ENCODE peak calls at places on chromosomes 16 and 17, in six cellular contexts. A is hypothalamus; H is activated CD4-positive, alpha-beta memory T cell treated with anti-CD3 and anti-CD28 coated beads, Interleukin-2, amount 10 ng/mL, durations not matched to agents 7 days and 5 days; I is ELF-1; C is HEK293T; X is activated CD4-positive, CD25-positive, alpha-beta regulatory T cell. Z is an unnamed sample.

GRCh38 chr16:77775911-77776909 is 12.2 kb upstream of the VAT1L start:
- DNase-seq in A (no peak), H (no peak), I (no peak), C (no peak), X (no peak), Z (no peak)

GRCh38 chr16:4535627-4536108 is 2.9 kb downstream of the CDIP1 start:
- DNase-seq in A (no peak), H (no peak), I (no peak), C (no peak), X (no peak), Z (no peak)

GRCh38 chr16:28984091-28984490 is 761 bp upstream of the LAT start:
- DNase-seq in A (no peak), H (no peak), I (no peak), C (no peak), X (no peak), Z (no peak)

GRCh38 chr16:58345574-58346354 is 46.5 kb upstream of the GINS3 start:
- DNase-seq in A (no peak), H (no peak), I (no peak), C (no peak), X (no peak), Z (no peak)

GRCh38 chr16:76081936-76082335 is 195.3 kb upstream of the CNTNAP4 start:
- DNase-seq in A (no peak), H (no peak), I (no peak), C (no peak), X (no peak), Z (no peak)

GRCh38 chr17:48442819-48443218 is 12.8 kb upstream of the SKAP1 start:
- DNase-seq in A (no peak), H (no peak), I (no peak), C (no peak), X (no peak), Z (no peak)

GRCh38 chr17:50986989-50987660 is 121.0 kb upstream of the TOB1 start:
- DNase-seq in A (no peak), H (no peak), I (no peak), C (no peak), X (no peak), Z (no peak)

GRCh38 chr16:48818257-48818656 is 208.3 kb upstream of the N4BP1 start:
- DNase-seq in A (no peak), H (no peak), I (no peak), C (no peak), X (no peak), Z (no peak)

GRCh38 chr17:79811036-79811887 is 14.4 kb upstream of the CBX8 start:
- DNase-seq in A (no peak), H (peak; percentile 46), I (no peak), C (peak; percentile 61), X (no peak), Z (no peak)

GRCh38 chr17:78794399-78794798 is 12.3 kb upstream of the CYTH1 start:
- DNase-seq in A (no peak), H (no peak), I (no peak), C (no peak), X (no peak), Z (no peak)

GRCh38 chr17:73786286-73786743 is 142.1 kb upstream of the SDK2 start:
- DNase-seq in A (no peak), H (no peak), I (peak; percentile 82), C (no peak), X (no peak), Z (no peak)

GRCh38 chr17:37384560-37385160 is 8.9 kb downstream of the C17orf78 start:
- DNase-seq in A (no peak), H (no peak), I (no peak), C (no peak), X (no peak), Z (no peak)

GRCh38 chr17:47983492-47984223 is 12.7 kb downstream of the CDK5RAP3 start:
- DNase-seq in A (no peak), H (no peak), I (no peak), C (no peak), X (no peak), Z (peak; percentile 48)

GRCh38 chr17:4009164-4009785 is 45.0 kb upstream of the ATP2A3 start:
- DNase-seq in A (no peak), H (no peak), I (no peak), C (no peak), X (no peak), Z (no peak)

GRCh38 chr16:57137043-57137442 is 44.7 kb downstream of the CPNE2 start:
- DNase-seq in A (no peak), H (no peak), I (no peak), C (no peak), X (no peak), Z (peak; percentile 74)

GRCh38 chr16:79083879-79084278 is 516.7 kb downstream of the MAF start:
- DNase-seq in A (no peak), H (no peak), I (no peak), C (no peak), X (no peak), Z (no peak)

GRCh38 chr16:57884655-57885133 is 82.4 kb upstream of the KIFC3 start:
- DNase-seq in A (no peak), H (no peak), I (no peak), C (no peak), X (no peak), Z (no peak)

GRCh38 chr17:3754458-3755334 is 31.0 kb downstream of the HASPIN start:
- DNase-seq in A (no peak), H (peak; percentile 74), I (peak; percentile 96), C (peak; percentile 90), X (peak; percentile 66), Z (no peak)

GRCh38 chr17:39841202-39841601 is 22.9 kb downstream of the IKZF3 start:
- DNase-seq in A (no peak), H (no peak), I (no peak), C (no peak), X (no peak), Z (no peak)